ENCODE peak calls at places on chromosome X, in six cellular contexts. O is WTC11, R is HepG2, A is GM23338, F is K562, E is H1. G is an unnamed sample.

GRCh38 chrX:1239681-1240142 is 27.3 kb upstream of the CRLF2 start:
- DNase-seq in O (no peak), R (no peak), A (no peak), F (peak), E (no peak), G (peak)

GRCh38 chrX:11130142-11130541 is 19.0 kb downstream of the HCCS start:
- DNase-seq in O (no peak), R (no peak), A (no peak), F (no peak), E (no peak), G (no peak)

GRCh38 chrX:2863646-2864045 is 34.9 kb downstream of the GYG2 start:
- DNase-seq in O (peak), R (no peak), A (peak), F (no peak), E (no peak), G (no peak)

GRCh38 chrX:23937100-23937499 is 29.3 kb downstream of the CXorf58 start:
- DNase-seq in O (no peak), R (no peak), A (peak), F (no peak), E (no peak), G (no peak)

GRCh38 chrX:2967998-2968909 is 38.1 kb upstream of the ARSH start:
- DNase-seq in O (no peak), R (no peak), A (peak), F (no peak), E (no peak), G (no peak)

GRCh38 chrX:80306007-80306406 is 114.2 kb upstream of the TENT5D start:
- DNase-seq in O (no peak), R (no peak), A (no peak), F (no peak), E (no peak), G (no peak)

GRCh38 chrX:74286950-74287349 is 17.0 kb upstream of the ZCCHC13 start:
- DNase-seq in O (no peak), R (peak), A (no peak), F (no peak), E (no peak), G (no peak)

GRCh38 chrX:3712080-3712869 is 1.2 kb downstream of the PRKX start:
- DNase-seq in O (no peak), R (no peak), A (peak), F (no peak), E (no peak), G (no peak)

GRCh38 chrX:33607042-33607595 is 395.8 kb upstream of the DMD start:
- DNase-seq in O (no peak), R (no peak), A (no peak), F (no peak), E (no peak), G (no peak)

GRCh38 chrX:124433186-124433585 is 86.8 kb downstream of the SH2D1A start:
- DNase-seq in O (no peak), R (no peak), A (no peak), F (no peak), E (no peak), G (no peak)

GRCh38 chrX:133580630-133581029 is 165.3 kb upstream of the GPC4 start:
- DNase-seq in O (no peak), R (no peak), A (no peak), F (no peak), E (no peak), G (no peak)

GRCh38 chrX:9461087-9461486 is 3.8 kb upstream of the TBL1X start:
- DNase-seq in O (no peak), R (no peak), A (no peak), F (no peak), E (no peak), G (no peak)

GRCh38 chrX:100341111-100341510 is 69.0 kb downstream of the PCDH19 start:
- DNase-seq in O (no peak), R (no peak), A (no peak), F (no peak), E (no peak), G (no peak)

GRCh38 chrX:46694549-46694948 is 64.4 kb downstream of the SLC9A7 start:
- DNase-seq in O (no peak), R (no peak), A (no peak), F (no peak), E (no peak), G (no peak)
- TF ChIP-seq CREB1 in O (no peak), R (no peak), A (no peak), F (no peak), E (no peak), G (no peak)

DNA sequence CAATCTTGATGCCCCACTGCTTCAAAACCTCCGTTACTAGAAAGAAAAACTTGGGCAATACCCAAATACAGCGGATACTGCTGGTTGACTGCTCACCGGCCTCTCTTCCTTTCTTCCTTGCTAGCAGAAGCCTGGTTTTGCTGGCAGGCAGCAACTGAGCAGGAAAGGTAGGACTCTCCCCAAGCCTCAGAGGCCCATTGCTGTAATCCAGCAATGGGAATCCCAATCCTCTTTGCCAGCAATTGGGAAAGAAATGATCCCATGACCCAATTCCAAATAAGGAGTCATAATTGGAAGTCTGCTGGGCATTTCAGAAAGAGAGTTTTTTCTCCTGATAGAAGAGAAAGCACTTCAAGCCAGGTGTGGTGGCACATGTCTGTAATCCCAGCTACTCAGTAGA is 394.5 kb downstream of the BCOR start:
- DNase-seq in O (no peak), R (no peak), A (no peak), F (no peak), E (no peak), G (no peak)
- TF ChIP-seq CREB1 in O (no peak), R (no peak), A (no peak), F (no peak), E (no peak), G (no peak)

DNA sequence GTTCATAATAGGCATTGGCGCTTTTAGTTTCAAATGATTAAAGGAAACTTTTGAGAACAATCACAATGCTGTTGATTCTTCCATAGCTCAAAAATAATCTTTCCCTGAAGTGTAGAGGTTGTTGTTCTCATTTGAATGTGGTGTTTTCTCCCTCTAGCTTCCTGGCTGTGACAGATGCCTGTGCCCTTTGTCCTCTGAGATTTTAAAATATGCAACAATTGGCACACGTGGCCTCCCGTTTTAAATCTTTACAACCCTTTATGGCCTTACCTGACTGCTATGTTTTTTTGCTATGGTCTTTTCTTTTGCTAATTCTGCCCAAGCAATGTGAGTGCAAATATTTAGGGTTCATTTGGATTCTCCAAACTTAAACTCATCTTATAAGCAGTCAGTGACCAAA is 22.9 kb upstream of the CASK start:
- DNase-seq in O (no peak), R (no peak), A (no peak), F (no peak), E (no peak), G (no peak)
- TF ChIP-seq CREB1 in O (no peak), R (no peak), A (no peak), F (no peak), E (no peak), G (no peak)

GRCh38 chrX:108614616-108615015 is 121.7 kb downstream of the IRS4 start:
- DNase-seq in O (no peak), R (no peak), A (no peak), F (no peak), E (no peak), G (no peak)

GRCh38 chrX:108610141-108610540 is 126.2 kb downstream of the IRS4 start:
- DNase-seq in O (no peak), R (no peak), A (no peak), F (no peak), E (no peak), G (no peak)
- TF ChIP-seq CREB1 in O (no peak), R (no peak), A (no peak), F (no peak), E (no peak), G (no peak)

GRCh38 chrX:85561216-85561615 is 181.8 kb upstream of the POF1B start:
- DNase-seq in O (no peak), R (no peak), A (no peak), F (no peak), E (no peak), G (no peak)
- TF ChIP-seq CREB1 in O (no peak), R (no peak), A (no peak), F (no peak), E (no peak), G (no peak)

GRCh38 chrX:129779086-129779672 is 570 bp upstream of the SASH3 start:
- DNase-seq in O (no peak), R (no peak), A (no peak), F (no peak), E (no peak), G (no peak)

GRCh38 chrX:129780441-129781105 is 824 bp downstream of the SASH3 start:
- DNase-seq in O (no peak), R (no peak), A (no peak), F (no peak), E (no peak), G (no peak)

GRCh38 chrX:129781134-129782014 is 1.6 kb downstream of the SASH3 start:
- DNase-seq in O (no peak), R (no peak), A (no peak), F (no peak), E (no peak), G (peak)

GRCh38 chrX:129782015-129782495 is 2.3 kb downstream of the SASH3 start:
- DNase-seq in O (no peak), R (no peak), A (no peak), F (no peak), E (no peak), G (no peak)

GRCh38 chrX:129779747-129780146 is at the start of gene SASH3:
- DNase-seq in O (no peak), R (no peak), A (no peak), F (no peak), E (no peak), G (no peak)
- TF ChIP-seq CREB1 in O (no peak), R (no peak), A (no peak), F (no peak), E (no peak), G (no peak)

GRCh38 chrX:53072418-53073114 is 9.6 kb upstream of the TSPYL2 start:
- DNase-seq in O (no peak), R (no peak), A (no peak), F (no peak), E (no peak), G (no peak)
- TF ChIP-seq CREB1 in O (no peak), R (no peak), A (no peak), F (no peak), E (no peak), G (no peak)

G was measured in GM12878.